ENCODE peak calls at places on chromosome 20, in six cellular contexts. T is fibroblast of pulmonary artery, G is germinal center, U is coronary artery, S is NCI-H1105, E is BE2C. R is an unnamed sample.

GRCh38 chr20:9686866-9687265 is 152.0 kb downstream of the PAK5 start:
- DNase-seq in E (no peak), U (no peak), T (no peak), S (no peak), G (no peak), R (no peak)

GRCh38 chr20:38181207-38181693 is 16.2 kb upstream of the TGM2 start:
- DNase-seq in G (no peak), U (peak), E (peak), T (no peak), S (no peak), R (no peak)

GRCh38 chr20:43658723-43659419 is 8.0 kb upstream of the MYBL2 start:
- DNase-seq in T (no peak), G (no peak), U (no peak), S (no peak), E (no peak), R (no peak)

GRCh38 chr20:1906361-1907051 is 11.3 kb downstream of the SIRPA start:
- DNase-seq in S (no peak), G (no peak), E (no peak), T (no peak), U (no peak), R (no peak)

GRCh38 chr20:54195483-54196472 is 12.1 kb upstream of the PFDN4 start:
- DNase-seq in E (no peak), T (no peak), U (no peak), G (peak), S (no peak), R (no peak)

GRCh38 chr20:37327748-37328147 is 18.2 kb upstream of the SRC start:
- DNase-seq in G (no peak), E (no peak), U (no peak), T (peak), S (no peak), R (no peak)

GRCh38 chr20:32972181-32973076 is 31.8 kb downstream of the SUN5 start:
- DNase-seq in S (no peak), U (peak), E (no peak), T (no peak), G (peak), R (no peak)

GRCh38 chr20:46308258-46309157 is at the start of gene CDH22:
- DNase-seq in G (peak), E (peak), T (peak), S (peak), U (no peak), R (peak)

R was measured in progenitor cell of endocrine pancreas.